ENCODE peak calls at places on chromosomes 5 and 9, in five cellular contexts. U, N, C, M and Y are unnamed samples.

GRCh38 chr5:123371575-123372179 is 51.5 kb downstream of the CEP120 start:
- DNase-seq in U (no peak), M (peak), N (peak), C (no peak), Y (peak)

GRCh38 chr9:1619915-1620705 is 395.0 kb upstream of the SMARCA2 start:
- DNase-seq in M (peak), N (no peak), C (no peak), U (no peak), Y (peak)

GRCh38 chr9:134560206-134560605 is 81.4 kb upstream of the COL5A1 start:
- DNase-seq in N (peak), C (no peak), M (no peak), U (no peak), Y (no peak)

GRCh38 chr9:127662617-127663016 is 44.2 kb upstream of the CFAP157 start:
- DNase-seq in U (no peak), C (no peak), N (peak), M (no peak), Y (no peak)

GRCh38 chr9:110058304-110058953 is 149.5 kb downstream of the C9orf152 start:
- DNase-seq in C (peak), U (no peak), N (peak), M (peak), Y (peak)

GRCh38 chr9:109252291-109252690 is 68.6 kb downstream of the EPB41L4B start:
- DNase-seq in N (no peak), U (no peak), M (peak), C (no peak), Y (peak)

GRCh38 chr9:79662553-79662956 is 90.8 kb downstream of the TLE4 start:
- DNase-seq in C (no peak), M (no peak), N (no peak), U (no peak), Y (no peak)

GRCh38 chr9:78866228-78867132 is 569.6 kb downstream of the PSAT1 start:
- DNase-seq in N (no peak), M (peak), U (peak), C (peak), Y (peak)

GRCh38 chr9:93003552-93004407 is 54.7 kb upstream of the SUSD3 start:
- DNase-seq in C (no peak), N (peak), U (no peak), M (peak), Y (peak)

GRCh38 chr5:132406144-132406783 is 36.8 kb downstream of the SLC22A5 start:
- DNase-seq in U (no peak), N (peak), C (no peak), M (no peak), Y (no peak)

GRCh38 chr9:136537896-136538598 is 7.8 kb downstream of the NOTCH1 start:
- DNase-seq in U (no peak), C (no peak), N (no peak), M (peak), Y (no peak)

GRCh38 chr5:92969781-92970237 is 611.2 kb downstream of the NR2F1-AS1 start:
- DNase-seq in U (no peak), M (peak), C (peak), N (no peak), Y (no peak)

GRCh38 chr5:90549729-90550275 is 8.8 kb upstream of the ADGRV1 start:
- DNase-seq in N (no peak), C (no peak), U (no peak), M (no peak), Y (no peak)

GRCh38 chr5:137741-138140 is 45.8 kb downstream of the PLEKHG4B start:
- DNase-seq in N (no peak), C (no peak), M (no peak), U (no peak), Y (no peak)

GRCh38 chr5:26487553-26487952 is 550.8 kb downstream of the CDH9 start:
- DNase-seq in N (no peak), U (no peak), C (no peak), M (no peak), Y (no peak)

GRCh38 chr9:136098210-136098609 is 3.1 kb upstream of the NACC2 start:
- DNase-seq in M (no peak), N (no peak), U (no peak), C (no peak), Y (no peak)

GRCh38 chr5:158390556-158390955 is 531.6 kb upstream of the CLINT1 start:
- DNase-seq in M (peak), U (no peak), C (peak), N (no peak), Y (peak)

GRCh38 chr5:83000448-83000847 is 76.7 kb downstream of the TMEM167A start:
- DNase-seq in U (no peak), C (peak), M (no peak), N (no peak), Y (peak)

GRCh38 chr5:168689278-168689677 is 110.1 kb upstream of the PANK3 start:
- DNase-seq in U (no peak), N (no peak), C (no peak), M (no peak), Y (no peak)

GRCh38 chr5:72106922-72107873 is at the start of gene MAP1B:
- DNase-seq in U (no peak), C (peak), N (no peak), M (peak), Y (peak)

GRCh38 chr5:17156463-17156862 is 61.0 kb upstream of the BASP1 start:
- DNase-seq in M (peak), N (no peak), U (peak), C (peak), Y (peak)

GRCh38 chr9:89015330-89015729 is 24.1 kb downstream of the S1PR3 start:
- DNase-seq in U (no peak), M (peak), C (no peak), N (no peak), Y (no peak)

DNA sequence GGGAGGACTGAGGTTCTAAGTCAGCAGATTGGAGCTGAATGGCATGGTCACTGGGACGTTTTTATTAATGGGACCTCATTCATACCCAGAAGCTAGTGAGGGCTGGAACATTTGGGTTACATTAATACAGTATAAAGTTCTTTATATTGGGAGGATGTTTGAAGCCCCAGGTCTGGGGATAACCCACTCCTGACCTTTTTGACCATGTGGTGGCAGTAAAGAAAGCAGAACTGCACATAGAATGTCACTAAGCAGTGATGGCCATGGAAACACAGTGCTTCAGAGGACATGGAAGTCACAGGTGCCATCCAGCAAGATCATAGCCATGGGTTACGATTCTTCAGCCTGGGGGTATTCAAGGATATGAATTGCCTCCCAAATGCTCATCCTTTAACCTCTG is 176.0 kb downstream of the ATP10B start:
- DNase-seq in N (no peak), M (no peak), C (no peak), U (no peak), Y (no peak)
- TF ChIP-seq CTCF in N (no peak), M (no peak), C (no peak), U (no peak), Y (no peak)

GRCh38 chr9:37408933-37409710 is 13.4 kb upstream of the GRHPR start:
- DNase-seq in C (no peak), N (peak), M (no peak), U (no peak), Y (no peak)

GRCh38 chr9:37410354-37410861 is 12.1 kb upstream of the GRHPR start:
- DNase-seq in N (no peak), U (no peak), C (no peak), M (no peak), Y (no peak)

GRCh38 chr9:37412431-37413151 is 9.9 kb upstream of the GRHPR start:
- DNase-seq in M (peak), C (peak), U (peak), N (no peak), Y (peak)

GRCh38 chr9:37413311-37413710 is 9.2 kb upstream of the GRHPR start:
- DNase-seq in N (no peak), C (no peak), U (no peak), M (no peak), Y (peak)

DNA sequence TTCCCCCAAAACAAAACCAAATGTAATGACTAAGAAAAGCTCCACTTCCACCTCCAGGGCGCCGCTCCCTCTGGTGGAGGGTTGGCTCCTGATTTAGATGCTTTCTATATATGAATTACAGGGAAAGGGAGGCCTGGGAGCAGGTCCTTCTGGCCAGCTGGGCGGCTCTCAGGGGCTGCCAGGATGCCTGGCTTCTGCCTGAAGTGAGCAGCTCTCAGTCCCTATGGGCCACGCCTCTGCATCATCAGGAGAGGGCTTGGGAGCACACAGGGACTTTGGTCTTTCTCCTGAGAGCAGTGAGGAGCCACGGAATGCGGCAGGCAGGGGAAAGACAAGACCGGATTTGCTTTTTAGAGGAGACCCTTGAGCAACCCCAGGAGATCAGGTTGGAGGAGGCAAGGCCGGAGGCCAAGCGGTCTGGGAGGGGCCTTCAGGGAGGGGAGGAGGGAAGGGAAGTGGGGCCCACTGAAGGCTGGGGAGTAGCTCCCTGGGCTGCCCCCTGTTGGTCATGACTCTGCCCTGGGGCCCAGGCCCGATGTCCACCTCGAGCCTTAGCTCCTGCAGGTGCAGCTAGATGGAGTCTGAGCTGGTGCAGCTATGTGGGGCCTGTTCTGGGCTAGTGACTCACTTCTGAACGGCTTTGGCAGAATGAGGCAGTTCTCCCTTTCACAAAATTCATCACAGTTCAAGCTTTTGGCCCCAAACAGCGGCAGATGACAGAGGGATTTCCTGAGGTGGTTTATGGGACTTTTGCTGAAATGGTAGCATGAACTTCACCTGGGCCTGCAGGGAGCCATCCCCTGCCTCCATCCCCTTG is 11.3 kb upstream of the GRHPR start:
- DNase-seq in U (no peak), C (no peak), M (peak), N (peak), Y (no peak)
- TF ChIP-seq CTCF in U (peak), C (peak), M (peak), N (no peak), Y (peak)

GRCh38 chr5:111353035-111353434 is 128.9 kb downstream of the CAMK4 start:
- DNase-seq in M (no peak), U (no peak), N (no peak), C (no peak), Y (no peak)
- TF ChIP-seq CTCF in M (no peak), U (no peak), N (no peak), C (no peak), Y (no peak)

DNA sequence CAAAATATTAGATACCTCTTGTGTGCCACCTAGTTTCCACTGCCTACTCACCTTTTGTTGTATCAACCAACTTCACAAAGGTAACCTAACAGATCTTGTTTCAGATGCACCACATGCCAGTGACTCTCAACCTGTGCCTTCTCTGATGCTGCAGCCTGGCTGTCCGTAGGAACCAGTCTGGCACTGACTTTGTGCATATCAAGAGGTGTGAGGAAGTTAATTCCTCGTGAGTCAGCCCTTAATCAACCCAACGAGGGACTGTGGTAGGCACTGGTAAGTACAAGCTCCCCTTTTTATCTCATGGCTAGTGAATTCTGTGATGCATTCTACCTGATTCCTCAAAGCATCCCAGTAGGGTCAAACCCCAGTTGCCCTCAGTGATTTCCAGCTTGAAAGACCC is 215.4 kb upstream of the CTNND2 start:
- DNase-seq in C (no peak), U (no peak), M (no peak), N (no peak), Y (peak)
- TF ChIP-seq CTCF in C (no peak), U (no peak), M (no peak), N (no peak), Y (no peak)

GRCh38 chr5:140113180-140113698 is 670 bp upstream of the PURA start:
- DNase-seq in M (no peak), C (no peak), N (peak), U (no peak), Y (no peak)

GRCh38 chr5:140114341-140115185 is 654 bp downstream of the PURA start:
- DNase-seq in N (peak), U (no peak), M (peak), C (peak), Y (peak)

GRCh38 chr5:140115186-140115500 is 1.2 kb downstream of the PURA start:
- DNase-seq in M (no peak), U (no peak), N (no peak), C (no peak), Y (no peak)

GRCh38 chr5:140112685-140113179 is 1.2 kb upstream of the PURA start:
- DNase-seq in C (peak), M (peak), N (no peak), U (no peak), Y (no peak)

GRCh38 chr5:140113699-140114263 is at the start of gene PURA:
- DNase-seq in M (peak), U (peak), N (peak), C (peak), Y (peak)
- TF ChIP-seq CTCF in M (no peak), U (no peak), N (peak), C (no peak), Y (no peak)

GRCh38 chr5:116032094-116032517 is at the start of gene ARL14EPL:
- DNase-seq in N (peak), M (peak), C (peak), U (peak), Y (peak)
- TF ChIP-seq CTCF in N (no peak), M (peak), C (peak), U (peak), Y (peak)

GRCh38 chr9:114216081-114216480 is 60.7 kb downstream of the COL27A1 start:
- DNase-seq in U (no peak), M (peak), N (no peak), C (peak), Y (no peak)
- TF ChIP-seq CTCF in U (no peak), M (no peak), N (no peak), C (no peak), Y (no peak)

DNA sequence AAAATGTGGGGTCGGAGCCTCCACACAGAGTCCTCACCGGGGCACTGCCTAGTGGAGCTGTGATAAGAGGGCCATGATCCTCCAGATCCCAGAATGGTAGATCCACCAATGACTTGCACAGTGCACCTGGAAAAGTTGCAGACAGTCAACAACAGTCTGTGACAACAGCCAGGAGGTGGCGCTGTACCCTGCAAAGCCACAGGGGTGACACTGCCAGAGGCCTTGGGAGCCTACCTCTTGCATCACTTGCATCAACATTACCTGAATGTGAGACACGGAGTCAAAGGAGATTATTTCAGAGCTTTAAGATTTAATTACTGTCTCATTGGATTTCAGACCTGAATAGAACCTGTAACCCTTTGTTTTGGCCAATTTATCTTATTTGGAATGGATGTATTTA is 614.1 kb upstream of the CDH9 start:
- DNase-seq in U (no peak), M (no peak), C (no peak), N (no peak), Y (peak)
- TF ChIP-seq CTCF in U (no peak), M (no peak), C (no peak), N (no peak), Y (peak)